ENCODE peak calls at places on chromosomes 16 and 17, in six cellular contexts. Q is fibroblast of lung, H is heart right ventricle, E is PC-9, V is adrenal gland, L is thoracic aorta. B is an unnamed sample.
A peak's percentile ranks its signal among the peaks of the same experiment; 100 is the strongest.

GRCh38 chr17:38725066-38725465 is 5.1 kb upstream of the CISD3 start:
- DNase-seq in L (no peak), Q (no peak), V (no peak), E (no peak), H (no peak), B (no peak)

GRCh38 chr17:81710514-81711308 is 1.4 kb upstream of the SLC25A10 start:
- DNase-seq in Q (no peak), E (no peak), V (no peak), H (no peak), L (no peak), B (peak; percentile 84)

GRCh38 chr16:2163211-2163881 is 7.8 kb downstream of the TRAF7 start:
- DNase-seq in V (no peak), L (no peak), E (peak; percentile 96), Q (no peak), H (no peak), B (no peak)

GRCh38 chr16:6081320-6081976 is 983.9 kb upstream of the EEF2KMT start:
- DNase-seq in H (peak; percentile 3), Q (no peak), E (peak; percentile 27), V (peak; percentile 70), L (no peak), B (no peak)

GRCh38 chr16:31477220-31478216 is 5.4 kb upstream of the SLC5A2 start:
- DNase-seq in E (peak; percentile 96), L (no peak), V (peak; percentile 82), Q (no peak), H (no peak), B (peak; percentile 82)

GRCh38 chr16:88628512-88628974 is 9.8 kb upstream of the IL17C start:
- DNase-seq in Q (no peak), V (peak; percentile 88), E (no peak), H (peak; percentile 75), L (no peak), B (no peak)

GRCh38 chr17:73492125-73492801 is 152.0 kb downstream of the SDK2 start:
- DNase-seq in L (no peak), V (no peak), Q (no peak), E (no peak), H (no peak), B (no peak)

GRCh38 chr17:34579017-34579946 is at the start of gene TMEM132E:
- DNase-seq in H (peak; percentile 29), L (peak; percentile 14), E (no peak), V (peak; percentile 52), Q (peak; percentile 4), B (peak; percentile 82)

GRCh38 chr17:7834554-7834890 is 505 bp downstream of the KDM6B start:
- DNase-seq in E (peak; percentile 66), L (no peak), H (peak; percentile 71), V (peak; percentile 84), Q (peak; percentile 51), B (peak; percentile 85)

GRCh38 chr17:9612016-9612415 is 33.3 kb upstream of the USP43 start:
- DNase-seq in L (no peak), E (no peak), Q (no peak), V (no peak), H (no peak), B (no peak)

GRCh38 chr17:61314368-61315078 is 85.1 kb upstream of the TBX2 start:
- DNase-seq in Q (peak; percentile 90), V (peak; percentile 64), H (peak; percentile 66), E (no peak), L (peak; percentile 50), B (peak; percentile 69)

GRCh38 chr17:58506354-58507080 is 7.9 kb downstream of the MTMR4 start:
- DNase-seq in V (peak; percentile 39), L (no peak), H (no peak), E (no peak), Q (no peak), B (no peak)

GRCh38 chr16:62167551-62167950 is 131.3 kb upstream of the CDH8 start:
- DNase-seq in Q (no peak), V (no peak), L (no peak), E (no peak), H (no peak), B (no peak)

GRCh38 chr16:88295526-88296436 is 87.0 kb upstream of the ZNF469 start:
- DNase-seq in V (no peak), L (no peak), E (no peak), H (no peak), Q (no peak), B (no peak)

GRCh38 chr17:68103148-68103547 is 67.6 kb downstream of the KPNA2 start:
- DNase-seq in Q (no peak), E (no peak), H (no peak), V (no peak), L (no peak), B (no peak)

GRCh38 chr17:1108810-1109605 is 70.8 kb downstream of the ABR start:
- DNase-seq in L (no peak), H (peak; percentile 68), V (no peak), Q (peak; percentile 61), E (peak; percentile 49), B (peak; percentile 93)

GRCh38 chr16:70694088-70694487 is 8.2 kb upstream of the MTSS2 start:
- DNase-seq in V (peak; percentile 86), L (no peak), Q (peak; percentile 74), H (no peak), E (peak; percentile 83), B (no peak)

DNA sequence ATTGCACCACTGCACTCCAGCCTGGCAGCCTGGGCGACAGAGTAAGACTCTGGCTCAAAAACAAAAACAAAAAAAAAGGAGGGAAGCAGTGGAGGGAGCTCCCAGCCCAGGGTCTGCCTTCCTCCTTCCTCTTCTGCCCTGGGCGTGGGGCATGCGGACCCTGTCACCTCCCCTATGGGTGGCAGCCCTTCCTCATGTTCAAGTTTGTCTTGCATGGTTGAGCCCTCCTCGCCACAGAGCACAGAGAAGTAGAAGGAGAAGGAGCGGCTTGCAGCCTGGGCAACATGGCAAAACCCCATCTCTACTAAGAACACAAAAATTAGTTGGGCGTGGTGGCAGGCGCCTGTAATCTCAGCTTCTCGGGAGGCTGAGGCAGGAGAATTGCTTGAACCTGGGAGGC is 21.4 kb upstream of the TIMP2 start:
- DNase-seq in Q (no peak), H (no peak), E (no peak), L (no peak), V (no peak), B (no peak)
- TF ChIP-seq CTCF in Q (no peak), H (no peak), E (no peak), L (no peak), V (no peak), B (no peak)

GRCh38 chr17:65587602-65588193 is 26.2 kb upstream of the AXIN2 start:
- DNase-seq in Q (peak; percentile 47), V (no peak), E (no peak), H (no peak), L (no peak), B (no peak)
- H3K27ac ChIP-seq in Q (no peak overlapping the region), V (no peak overlapping the region), E (no peak overlapping the region), H (no peak overlapping the region), L (no peak overlapping the region), B (peak overlapping the region; percentile 39)

GRCh38 chr16:51268237-51268636 is 117.2 kb upstream of the SALL1 start:
- DNase-seq in Q (no peak), E (no peak), L (no peak), V (no peak), H (no peak), B (no peak)
- H3K4me3 ChIP-seq in Q (no peak overlapping the region), E (no peak overlapping the region), L (no peak overlapping the region), V (no peak overlapping the region), H (no peak overlapping the region), B (no peak overlapping the region)

GRCh38 chr16:66377327-66377723 is 10.8 kb downstream of the CDH5 start:
- DNase-seq in V (no peak), H (no peak), E (no peak), Q (no peak), L (no peak), B (peak; percentile 17)
- TF ChIP-seq CTCF in V (no peak), H (no peak), E (no peak), Q (no peak), L (no peak), B (no peak)

GRCh38 chr17:28626818-28627217 is 12.8 kb upstream of the RSKR start:
- DNase-seq in V (no peak), Q (no peak), H (no peak), E (no peak), L (no peak), B (no peak)
- H3K27ac ChIP-seq in V (no peak overlapping the region), Q (no peak overlapping the region), H (no peak overlapping the region), E (no peak overlapping the region), L (no peak overlapping the region), B (no peak overlapping the region)

GRCh38 chr16:75218256-75219076 is at the start of gene CTRB1:
- DNase-seq in L (no peak), E (no peak), Q (no peak), V (peak; percentile 59), H (no peak), B (no peak)
- H3K4me3 ChIP-seq in L (no peak within 1 kb of the TSS), E (no peak within 1 kb of the TSS), Q (no peak within 1 kb of the TSS), V (no peak within 1 kb of the TSS), H (no peak within 1 kb of the TSS), B (no peak within 1 kb of the TSS)

GRCh38 chr17:43916385-43916784 is 9.0 kb upstream of the MPP2 start:
- DNase-seq in V (no peak), H (no peak), Q (no peak), E (no peak), L (no peak), B (no peak)
- TF ChIP-seq CTCF in V (no peak), H (no peak), Q (no peak), E (no peak), L (no peak), B (no peak)

DNA sequence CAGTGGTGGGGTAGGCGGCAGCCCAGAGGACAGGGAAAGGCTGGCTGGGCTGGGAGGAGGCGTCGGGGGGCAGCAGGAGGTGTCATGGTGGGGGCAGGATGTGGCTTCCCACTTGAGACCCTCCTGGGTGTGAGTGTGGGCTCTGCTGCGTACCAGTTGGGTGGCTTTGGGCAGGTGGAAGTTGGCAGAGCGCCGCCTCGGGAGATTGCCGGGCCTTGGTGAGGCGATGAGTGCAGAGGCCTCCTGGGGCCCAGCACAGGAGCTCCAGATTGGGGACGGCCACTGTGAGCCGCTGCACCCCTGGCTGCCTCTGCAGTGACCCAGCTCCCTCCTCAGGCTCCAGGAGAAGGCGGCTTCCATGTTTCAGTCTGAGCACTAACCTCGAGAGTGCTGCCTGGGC is 13.8 kb downstream of the GPT2 start:
- DNase-seq in H (no peak), V (no peak), E (no peak), L (no peak), Q (no peak), B (no peak)
- H3K27ac ChIP-seq in H (no peak overlapping the region), V (no peak overlapping the region), E (no peak overlapping the region), L (no peak overlapping the region), Q (no peak overlapping the region), B (no peak overlapping the region)

GRCh38 chr17:5286846-5287245 is 4.8 kb downstream of the RABEP1 start:
- DNase-seq in V (no peak), E (peak; percentile 25), Q (no peak), L (no peak), H (no peak), B (no peak)

GRCh38 chr17:5281814-5282638 is at the start of gene RABEP1:
- DNase-seq in Q (peak; percentile 90), L (peak; percentile 69), V (peak; percentile 93), H (peak; percentile 95), E (peak; percentile 94), B (peak; percentile 97)

GRCh38 chr17:5282639-5283217 is 644 bp downstream of the RABEP1 start:
- DNase-seq in H (peak; percentile 20), Q (peak; percentile 17), V (no peak), L (no peak), E (no peak), B (peak; percentile 84)

GRCh38 chr17:5283531-5284315 is 1.6 kb downstream of the RABEP1 start:
- DNase-seq in H (no peak), E (peak; percentile 46), L (no peak), Q (no peak), V (no peak), B (no peak)
- H3K4me3 ChIP-seq in H (peak overlapping the region; percentile 68), E (peak overlapping the region; percentile 69), L (peak overlapping the region; percentile 93), Q (peak overlapping the region; percentile 76), V (no peak overlapping the region), B (peak overlapping the region; percentile 64)

GRCh38 chr16:3485821-3486505 is 9.3 kb downstream of the C16orf90 start:
- DNase-seq in Q (no peak), H (no peak), E (no peak), L (no peak), V (no peak), B (no peak)
- TF ChIP-seq CTCF in Q (no peak), H (no peak), E (no peak), L (no peak), V (no peak), B (no peak)

B was measured in left lung.